ENCODE peak calls at places on chromosomes 2 and 18, in seven cellular contexts. R is SK-N-SH, M is HCT116, N is K562, L is GM12878, A is H1, T is HepG2. Z is an unnamed sample.

GRCh38 chr2:214808961-214809750 is at the start of gene BARD1:
- DNase-seq in R (peak), M (peak), N (peak), L (no peak), A (no peak), T (peak), Z (no peak)

GRCh38 chr2:44927979-44928659 is 13.4 kb upstream of the SIX3 start:
- DNase-seq in R (no peak), M (no peak), N (no peak), L (no peak), A (no peak), T (no peak), Z (no peak)

GRCh38 chr2:98444436-98445166 is at the start of gene INPP4A:
- DNase-seq in R (peak), M (peak), N (peak), L (no peak), A (no peak), T (peak), Z (no peak)

GRCh38 chr2:237791977-237792727 is 6.4 kb upstream of the RBM44 start:
- DNase-seq in R (no peak), M (no peak), N (peak), L (no peak), A (peak), T (peak), Z (no peak)

GRCh38 chr18:59918320-59918755 is 18.5 kb downstream of the PMAIP1 start:
- DNase-seq in R (peak), M (peak), N (peak), L (peak), A (no peak), T (no peak), Z (no peak)

GRCh38 chr2:32805104-32806095 is 141.4 kb upstream of the LTBP1 start:
- DNase-seq in R (no peak), M (peak), N (peak), L (no peak), A (no peak), T (peak), Z (no peak)

GRCh38 chr2:173760553-173760952 is 204.6 kb downstream of the SP3 start:
- DNase-seq in R (no peak), M (no peak), N (no peak), L (no peak), A (no peak), T (no peak), Z (no peak)

GRCh38 chr2:54809814-54810213 is 86.4 kb downstream of the EML6 start:
- DNase-seq in R (no peak), M (peak), N (no peak), L (no peak), A (no peak), T (peak), Z (peak)

GRCh38 chr2:240727913-240728312 is 36.2 kb downstream of the AQP12A start:
- DNase-seq in R (no peak), M (no peak), N (no peak), L (no peak), A (no peak), T (no peak), Z (no peak)

GRCh38 chr2:111165084-111165483 is 44.4 kb downstream of the BCL2L11 start:
- DNase-seq in R (peak), M (no peak), N (no peak), L (no peak), A (no peak), T (no peak), Z (no peak)

GRCh38 chr2:98350411-98350810 is 4.2 kb downstream of the CNGA3 start:
- DNase-seq in R (no peak), M (no peak), N (no peak), L (no peak), A (no peak), T (no peak), Z (no peak)

GRCh38 chr2:48423376-48423775 is 106.6 kb upstream of the STON1 start:
- DNase-seq in R (no peak), M (no peak), N (no peak), L (no peak), A (no peak), T (no peak), Z (peak)

GRCh38 chr2:47833516-47833968 is 50.6 kb downstream of the MSH6 start:
- DNase-seq in R (no peak), M (no peak), N (no peak), L (peak), A (no peak), T (no peak), Z (no peak)

GRCh38 chr2:126653102-126653501 is 2.9 kb upstream of the GYPC start:
- DNase-seq in R (peak), M (no peak), N (peak), L (no peak), A (no peak), T (no peak), Z (no peak)

GRCh38 chr2:23293756-23294155 is 91.2 kb upstream of the KLHL29 start:
- DNase-seq in R (no peak), M (no peak), N (no peak), L (no peak), A (no peak), T (no peak), Z (no peak)

GRCh38 chr18:21391074-21391673 is 149.1 kb downstream of the GREB1L start:
- DNase-seq in R (no peak), M (peak), N (no peak), L (peak), A (no peak), T (no peak), Z (peak)

GRCh38 chr2:216603884-216604245 is 29.4 kb upstream of the IGFBP2 start:
- DNase-seq in R (no peak), M (no peak), N (no peak), L (no peak), A (no peak), T (no peak), Z (no peak)

GRCh38 chr2:232352511-232353091 is 25.9 kb upstream of the ALPP start:
- DNase-seq in R (no peak), M (no peak), N (no peak), L (no peak), A (no peak), T (no peak), Z (no peak)

GRCh38 chr2:82837588-82838304 is 1621.3 kb downstream of the SUCLG1 start:
- DNase-seq in R (no peak), M (peak), N (no peak), L (no peak), A (no peak), T (no peak), Z (peak)

GRCh38 chr18:65468881-65469280 is 281.9 kb upstream of the CDH7 start:
- DNase-seq in R (no peak), M (no peak), N (no peak), L (no peak), A (no peak), T (no peak), Z (no peak)

GRCh38 chr2:137928547-137929503 is 35.4 kb upstream of the HNMT start:
- DNase-seq in R (peak), M (no peak), N (no peak), L (no peak), A (no peak), T (peak), Z (no peak)

GRCh38 chr2:196174424-196174823 is 3.0 kb upstream of the STK17B start:
- DNase-seq in R (no peak), M (no peak), N (no peak), L (no peak), A (no peak), T (no peak), Z (no peak)

GRCh38 chr2:96916156-96917007 is 46.5 kb upstream of the SEMA4C start:
- DNase-seq in R (no peak), M (no peak), N (no peak), L (no peak), A (no peak), T (no peak), Z (no peak)

GRCh38 chr2:85540131-85540587 is 1.2 kb downstream of the MAT2A start:
- DNase-seq in R (no peak), M (no peak), N (no peak), L (no peak), A (no peak), T (no peak), Z (no peak)

GRCh38 chr18:56248613-56249235 is 389.7 kb downstream of the TXNL1 start:
- DNase-seq in R (no peak), M (no peak), N (no peak), L (peak), A (no peak), T (no peak), Z (no peak)

GRCh38 chr2:166184789-166185188 is 57.0 kb upstream of the SCN1A start:
- DNase-seq in R (no peak), M (no peak), N (no peak), L (no peak), A (no peak), T (no peak), Z (no peak)

GRCh38 chr2:230312638-230313037 is 14.4 kb upstream of the SP140L start:
- DNase-seq in R (no peak), M (no peak), N (no peak), L (no peak), A (no peak), T (no peak), Z (no peak)

GRCh38 chr2:85377083-85377482 is 22.5 kb downstream of the ELMOD3 start:
- DNase-seq in R (no peak), M (no peak), N (no peak), L (no peak), A (no peak), T (no peak), Z (no peak)

GRCh38 chr2:174931724-174932123 is 73.5 kb downstream of the CHN1 start:
- DNase-seq in R (no peak), M (no peak), N (no peak), L (no peak), A (no peak), T (no peak), Z (no peak)

GRCh38 chr2:6977095-6977777 is 60.0 kb downstream of the RNF144A start:
- DNase-seq in R (no peak), M (no peak), N (no peak), L (no peak), A (no peak), T (no peak), Z (peak)

GRCh38 chr2:73069855-73070650 is 1.5 kb downstream of the SFXN5 start:
- DNase-seq in R (no peak), M (no peak), N (peak), L (no peak), A (no peak), T (peak), Z (no peak)

GRCh38 chr2:55314985-55315384 is 46.0 kb upstream of the MTIF2 start:
- DNase-seq in R (no peak), M (no peak), N (no peak), L (no peak), A (no peak), T (no peak), Z (no peak)

DNA sequence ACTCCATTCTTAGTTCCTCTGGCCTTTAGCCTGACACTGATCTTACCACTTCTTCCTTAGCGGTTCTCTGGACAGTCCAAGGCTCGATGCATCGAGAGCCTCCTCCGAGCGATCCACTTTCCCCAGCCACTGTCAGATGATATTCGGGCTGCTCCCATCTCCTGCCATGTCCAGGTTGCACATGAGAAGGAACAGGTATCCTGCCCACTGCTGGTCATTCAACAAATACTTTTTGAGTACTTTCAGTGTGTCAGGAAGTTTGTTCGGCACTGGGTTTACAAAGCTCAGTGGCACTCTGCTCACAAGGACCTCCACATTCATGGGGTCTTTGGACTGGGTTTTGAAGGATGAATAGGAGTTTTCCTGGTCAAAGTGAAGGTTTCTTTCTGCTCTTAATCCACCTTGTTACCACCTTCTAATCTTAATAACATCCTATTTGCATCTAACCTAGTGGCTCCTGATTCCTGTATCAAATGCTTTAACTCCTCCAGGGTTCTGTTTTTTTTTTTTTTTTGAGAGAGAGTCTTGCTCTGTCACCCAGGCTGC is 25.8 kb downstream of the GCKR start:
- DNase-seq in R (no peak), M (no peak), N (peak), L (no peak), A (no peak), T (peak), Z (no peak)
- TF ChIP-seq CTCF in R (no peak), M (peak), N (peak), L (no peak), A (no peak), T (peak), Z (no peak)

DNA sequence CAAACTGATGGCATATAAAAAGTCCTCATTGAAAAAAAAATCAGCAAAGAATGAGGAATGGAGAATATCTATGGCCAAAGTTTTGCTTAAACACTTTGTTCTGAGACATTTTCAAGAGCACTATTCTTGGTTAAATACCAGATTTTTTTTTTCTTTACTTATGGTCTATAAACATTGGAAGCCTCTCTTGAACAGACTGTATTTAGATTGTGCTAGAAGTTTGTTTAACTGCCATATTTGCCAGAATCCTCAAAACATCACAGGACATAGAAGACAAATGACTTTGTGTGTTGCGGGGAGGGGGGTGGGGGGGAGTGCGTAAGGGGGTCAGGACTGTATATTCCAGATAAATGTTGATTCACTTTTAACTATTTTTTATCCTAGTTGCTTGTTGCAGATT is 261.9 kb downstream of the MEIS1 start:
- DNase-seq in R (no peak), M (no peak), N (no peak), L (no peak), A (no peak), T (no peak), Z (no peak)
- H3K27ac ChIP-seq in R (no peak), M (no peak), N (no peak), L (no peak), A (no peak), T (no peak), Z (no peak)

GRCh38 chr18:36307513-36307912 is 10.0 kb downstream of the FHOD3 start:
- DNase-seq in R (no peak), M (no peak), N (no peak), L (no peak), A (no peak), T (no peak), Z (no peak)
- TF ChIP-seq SIN3A in R (no peak), M (no peak), N (no peak), L (no peak), A (no peak), T (no peak), Z (no peak)

DNA sequence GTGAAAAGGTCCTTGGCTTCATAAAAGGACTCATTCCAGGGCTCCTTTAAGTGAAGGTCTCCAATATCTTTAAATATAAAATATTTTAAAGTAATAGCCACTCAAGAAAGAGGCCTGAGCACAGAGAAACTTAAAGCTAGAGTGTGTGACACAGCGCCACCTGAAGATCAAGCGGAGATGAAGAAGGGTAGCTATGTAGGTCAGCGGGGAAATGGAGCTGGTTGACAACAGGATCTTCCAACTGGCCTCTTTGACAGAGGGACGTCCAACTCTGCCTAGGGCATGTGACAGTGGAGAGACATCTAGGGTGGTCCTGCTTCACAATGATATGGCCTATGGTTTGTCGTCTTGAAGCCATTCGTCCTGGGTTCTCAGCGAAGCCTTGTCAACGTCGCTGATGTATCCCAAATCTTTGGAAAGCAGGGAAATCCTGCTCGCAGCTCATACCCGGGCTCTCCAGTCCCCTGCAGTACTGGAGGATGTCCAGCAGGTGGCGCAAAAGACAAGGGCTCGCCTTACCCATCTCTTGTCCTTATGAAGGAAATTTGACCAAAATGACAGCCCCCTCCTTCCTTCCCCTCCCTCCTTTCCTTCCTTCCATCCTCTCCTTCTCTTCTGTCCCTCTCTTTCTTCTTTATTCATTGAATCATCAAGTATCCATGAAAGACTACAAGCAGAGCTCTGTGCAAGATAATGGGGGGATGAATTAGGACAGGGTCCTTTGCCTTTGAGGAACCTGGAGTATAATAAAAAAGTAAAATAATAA is 59.6 kb downstream of the LONRF2 start:
- DNase-seq in R (peak), M (peak), N (peak), L (no peak), A (no peak), T (peak), Z (peak)
- TF ChIP-seq CTCF in R (peak), M (peak), N (peak), L (peak), A (peak), T (peak), Z (peak)

DNA sequence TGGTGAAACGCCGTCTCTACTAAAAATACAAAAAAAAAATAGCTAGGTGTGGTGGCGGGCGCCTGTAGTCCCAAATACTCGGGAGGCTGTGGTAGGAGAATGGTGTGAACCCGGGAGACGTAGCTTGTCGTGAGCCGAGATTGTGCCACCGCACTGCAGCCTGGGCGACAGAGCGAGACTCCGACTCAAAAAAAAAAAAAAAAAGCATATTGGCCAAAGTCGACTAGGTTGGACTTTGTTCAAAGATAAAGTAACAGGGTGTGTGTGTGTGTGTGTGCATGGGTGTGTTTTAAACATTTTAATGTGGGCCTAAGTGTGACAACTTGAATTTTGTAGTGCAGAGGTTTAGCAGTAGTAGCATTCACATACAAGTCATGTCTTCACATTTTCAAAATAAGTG is 11.7 kb downstream of the GEMIN6 start:
- DNase-seq in R (no peak), M (no peak), N (no peak), L (no peak), A (no peak), T (no peak), Z (no peak)
- H3K27ac ChIP-seq in R (no peak), M (no peak), N (no peak), L (no peak), A (no peak), T (no peak), Z (no peak)

GRCh38 chr2:222939979-222940378 is 79.1 kb downstream of the ACSL3 start:
- DNase-seq in R (no peak), M (no peak), N (no peak), L (no peak), A (no peak), T (no peak), Z (no peak)

GRCh38 chr2:222939208-222939846 is 78.5 kb downstream of the ACSL3 start:
- DNase-seq in R (peak), M (peak), N (peak), L (peak), A (peak), T (peak), Z (peak)

GRCh38 chr2:222942977-222943376 is 82.1 kb downstream of the ACSL3 start:
- DNase-seq in R (no peak), M (no peak), N (no peak), L (no peak), A (no peak), T (no peak), Z (no peak)

GRCh38 chr2:222942556-222942955 is 81.7 kb downstream of the ACSL3 start:
- DNase-seq in R (no peak), M (no peak), N (no peak), L (no peak), A (no peak), T (no peak), Z (no peak)

DNA sequence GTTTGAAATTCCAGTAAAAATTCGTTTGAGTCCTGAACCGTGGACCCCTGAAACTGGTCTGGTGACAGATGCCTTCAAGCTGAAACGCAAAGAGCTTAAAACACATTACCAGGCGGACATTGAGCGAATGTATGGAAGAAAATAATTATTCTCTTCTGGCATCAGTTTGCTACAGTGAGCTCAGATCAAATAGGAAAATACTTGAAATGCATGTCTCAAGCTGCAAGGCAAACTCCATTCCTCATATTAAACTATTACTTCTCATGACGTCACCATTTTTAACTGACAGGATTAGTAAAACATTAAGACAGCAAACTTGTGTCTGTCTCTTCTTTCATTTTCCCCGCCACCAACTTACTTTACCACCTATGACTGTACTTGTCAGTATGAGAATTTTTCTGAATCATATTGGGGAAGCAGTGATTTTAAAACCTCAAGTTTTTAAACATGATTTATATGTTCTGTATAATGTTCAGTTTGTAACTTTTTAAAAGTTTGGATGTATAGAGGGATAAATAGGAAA is 80.7 kb downstream of the ACSL3 start:
- DNase-seq in R (no peak), M (no peak), N (no peak), L (no peak), A (no peak), T (no peak), Z (no peak)
- TF ChIP-seq SIN3A in R (no peak), M (no peak), N (no peak), L (no peak), A (no peak), T (no peak), Z (no peak)

GRCh38 chr2:63861220-63861822 is 19.6 kb downstream of the UGP2 start:
- DNase-seq in R (peak), M (peak), N (peak), L (no peak), A (no peak), T (peak), Z (no peak)
- TF ChIP-seq CTCF in R (peak), M (peak), N (peak), L (peak), A (peak), T (peak), Z (peak)

DNA sequence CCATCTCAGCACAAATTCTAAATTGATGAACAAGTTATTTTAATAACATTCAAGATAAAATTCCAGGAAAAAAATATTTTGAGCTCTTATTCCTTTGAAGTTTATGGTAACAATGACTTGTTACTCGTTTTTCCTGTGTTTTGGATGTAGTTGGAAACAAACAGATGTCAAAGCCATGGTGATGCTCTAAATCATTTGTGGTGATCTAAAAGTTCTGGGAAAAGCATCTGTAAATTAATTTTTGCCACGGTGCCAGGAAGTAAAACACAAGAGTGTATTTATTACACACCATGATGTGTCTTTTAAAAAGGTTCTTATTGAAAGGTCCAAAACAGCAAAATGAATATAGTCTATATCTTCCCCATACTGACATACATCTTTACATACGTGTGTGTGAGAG is 139.2 kb upstream of the ITGB6 start:
- DNase-seq in R (no peak), M (no peak), N (no peak), L (no peak), A (no peak), T (no peak), Z (no peak)
- H3K27ac ChIP-seq in R (peak), M (no peak), N (no peak), L (no peak), A (no peak), T (no peak), Z (no peak)